ENCODE peak calls at places on chromosomes 5 and 9, in nine cellular contexts. W is esophagus muscularis mucosa, N is right lobe of liver, U is IMR-90, H is ovary, S is A549, R is heart left ventricle, Q is HCT116, G is breast epithelium. X is an unnamed sample.

GRCh38 chr9:81789751-81790150 is 100.4 kb upstream of the TLE1 start:
- DNase-seq in W (no peak), N (no peak), U (peak; percentile 67), H (no peak), S (no peak), R (no peak), Q (no peak), G (no peak), X (no peak)

GRCh38 chr5:168798065-168799023 is 219.2 kb upstream of the PANK3 start:
- DNase-seq in W (no peak), N (no peak), U (no peak), H (no peak), S (no peak), R (no peak), Q (no peak), G (no peak), X (no peak)

GRCh38 chr9:118896356-118897000 is 472.8 kb downstream of the BRINP1 start:
- DNase-seq in W (no peak), N (no peak), U (no peak), H (no peak), S (no peak), R (no peak), Q (no peak), G (no peak), X (no peak)

GRCh38 chr9:31445960-31446359 is 938.5 kb upstream of the ACO1 start:
- DNase-seq in W (no peak), N (no peak), U (no peak), H (no peak), S (no peak), R (no peak), Q (no peak), G (no peak), X (no peak)

GRCh38 chr5:172533399-172534228 is 79.3 kb upstream of the SH3PXD2B start:
- DNase-seq in W (peak; percentile 92), N (no peak), U (no peak), H (no peak), S (no peak), R (peak; percentile 46), Q (no peak), G (no peak), X (peak; percentile 68)

GRCh38 chr5:94705427-94705826 is 87.0 kb downstream of the SLF1 start:
- DNase-seq in W (no peak), N (no peak), U (peak; percentile 46), H (no peak), S (no peak), R (no peak), Q (no peak), G (no peak), X (no peak)

GRCh38 chr5:10018670-10019069 is 231.0 kb downstream of the ATPSCKMT start:
- DNase-seq in W (no peak), N (no peak), U (peak; percentile 96), H (no peak), S (peak; percentile 36), R (no peak), Q (no peak), G (no peak), X (no peak)

GRCh38 chr5:179825655-179826182 is 5.0 kb downstream of the SQSTM1 start:
- DNase-seq in W (no peak), N (peak; percentile 57), U (no peak), H (no peak), S (peak; percentile 39), R (no peak), Q (no peak), G (no peak), X (no peak)

GRCh38 chr9:89462817-89463216 is 35.1 kb downstream of the SEMA4D start:
- DNase-seq in W (no peak), N (no peak), U (no peak), H (no peak), S (no peak), R (no peak), Q (no peak), G (no peak), X (no peak)

GRCh38 chr9:118595719-118596305 is 773.4 kb downstream of the BRINP1 start:
- DNase-seq in W (no peak), N (no peak), U (no peak), H (no peak), S (peak; percentile 17), R (no peak), Q (no peak), G (no peak), X (no peak)

GRCh38 chr5:142508630-142509425 is 177.1 kb downstream of the FGF1 start:
- DNase-seq in W (no peak), N (no peak), U (no peak), H (no peak), S (no peak), R (no peak), Q (no peak), G (no peak), X (no peak)

GRCh38 chr5:170293273-170293672 is 4.3 kb downstream of the LCP2 start:
- DNase-seq in W (no peak), N (peak; percentile 77), U (no peak), H (no peak), S (no peak), R (peak; percentile 59), Q (no peak), G (no peak), X (peak; percentile 94)
- TF ChIP-seq POLR2A in W (no peak), N (no peak), U (no peak), H (no peak), S (no peak), R (no peak), Q (no peak), G (no peak), X (no peak)

GRCh38 chr5:141420855-141421488 is at the start of gene PCDHGA11:
- DNase-seq in W (peak; percentile 90), N (peak; percentile 44), U (peak; percentile 63), H (no peak), S (no peak), R (peak; percentile 40), Q (peak; percentile 4), G (no peak), X (no peak)
- H3K9me3 ChIP-seq in W (peaks cover 98% of the 10 kb centered on the region), N (peaks cover 41% of the 10 kb centered on the region), U (peaks cover 51% of the 10 kb centered on the region), H (peaks cover 45% of the 10 kb centered on the region), S (peaks cover 68% of the 10 kb centered on the region), R (peaks cover 10% of the 10 kb centered on the region), Q (peaks cover 4% of the 10 kb centered on the region), G (peaks cover 80% of the 10 kb centered on the region), X (peaks cover 95% of the 10 kb centered on the region)

GRCh38 chr5:55171471-55171870 is 1.5 kb downstream of the CDC20B start:
- DNase-seq in W (no peak), N (no peak), U (no peak), H (no peak), S (no peak), R (no peak), Q (no peak), G (no peak), X (no peak)

GRCh38 chr5:55173696-55174101 is 722 bp upstream of the CDC20B start:
- DNase-seq in W (peak; percentile 86), N (no peak), U (no peak), H (no peak), S (no peak), R (no peak), Q (no peak), G (no peak), X (no peak)

GRCh38 chr5:55175781-55176175 is 2.8 kb upstream of the CDC20B start:
- DNase-seq in W (no peak), N (no peak), U (no peak), H (no peak), S (no peak), R (no peak), Q (no peak), G (no peak), X (no peak)

GRCh38 chr5:55172051-55172899 is 702 bp downstream of the CDC20B start:
- DNase-seq in W (peak; percentile 90), N (no peak), U (peak; percentile 78), H (peak; percentile 24), S (peak; percentile 79), R (peak; percentile 30), Q (peak; percentile 85), G (no peak), X (no peak)

DNA sequence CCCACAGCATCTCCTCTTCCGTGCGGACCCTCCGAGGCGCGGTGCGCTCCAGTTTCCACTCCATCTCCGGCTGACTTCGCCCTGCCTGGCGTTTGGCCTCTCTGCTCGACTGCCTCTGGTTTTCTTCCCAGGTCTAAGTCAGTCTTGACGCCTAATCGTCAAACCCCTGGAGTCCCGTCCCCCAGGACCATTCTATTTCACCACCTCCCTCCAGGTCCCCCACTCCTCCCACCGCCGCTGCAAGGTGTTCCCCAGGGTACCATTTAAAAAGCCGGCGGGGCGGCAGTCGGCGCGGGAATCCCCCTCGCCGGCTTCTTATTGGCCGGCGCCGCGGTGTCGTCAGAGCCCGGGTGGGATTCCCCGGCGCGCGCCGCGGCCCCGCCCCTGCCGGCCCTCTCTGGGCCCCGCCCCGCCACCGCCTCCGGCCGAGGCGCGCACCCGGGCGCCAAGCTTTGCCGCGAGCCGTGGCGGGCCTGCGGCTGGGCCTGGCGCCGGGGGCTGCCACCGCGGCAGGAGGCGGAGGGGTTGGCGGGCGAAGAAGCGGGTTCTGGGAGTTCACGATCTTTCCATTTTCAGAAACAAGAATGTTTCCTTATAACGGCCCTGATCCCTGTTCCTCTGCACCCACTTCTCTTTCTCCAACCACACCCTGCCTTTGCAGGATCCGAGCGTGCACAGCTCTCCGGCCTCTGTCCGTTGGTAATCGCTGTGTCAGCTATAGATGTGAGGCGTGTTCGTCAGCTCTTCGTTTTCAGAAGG is at the start of gene CDC20B:
- DNase-seq in W (peak; percentile 89), N (peak; percentile 79), U (peak; percentile 63), H (peak; percentile 41), S (peak; percentile 76), R (peak; percentile 64), Q (no peak), G (no peak), X (peak; percentile 89)
- TF ChIP-seq POLR2A in W (no peak), N (no peak), U (no peak), H (no peak), S (peak; percentile 60), R (no peak), Q (peak; percentile 66), G (no peak), X (no peak)

DNA sequence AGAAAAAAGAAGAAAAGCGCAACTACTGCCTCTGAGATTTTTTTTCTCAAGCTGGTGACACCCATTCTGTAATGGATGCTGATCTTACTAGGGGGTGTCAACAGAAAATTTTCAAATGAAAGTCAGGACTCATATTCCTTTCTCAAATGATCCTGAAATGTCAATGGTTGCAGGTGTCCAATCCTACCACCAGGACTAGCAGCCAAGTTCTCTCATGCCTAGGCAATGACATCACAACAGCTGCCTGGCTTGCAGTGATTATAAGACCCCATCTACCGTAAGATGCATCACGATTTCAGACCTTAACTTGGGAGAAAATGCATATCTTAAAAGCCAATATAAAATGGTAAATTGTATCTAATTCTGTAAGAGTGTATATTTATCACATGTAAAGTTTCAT is 104.6 kb downstream of the DENND1A start:
- DNase-seq in W (no peak), N (no peak), U (peak; percentile 53), H (no peak), S (peak; percentile 11), R (no peak), Q (no peak), G (no peak), X (no peak)
- H3K9me3 ChIP-seq in W (peaks cover 22% of the 10 kb centered on the region), N (peaks cover 9% of the 10 kb centered on the region), U (peaks cover 5% of the 10 kb centered on the region), H (no peaks in the 10 kb centered on the region), S (peaks cover 36% of the 10 kb centered on the region), R (no peaks in the 10 kb centered on the region), Q (peaks cover 18% of the 10 kb centered on the region), G (no peaks in the 10 kb centered on the region), X (peaks cover 31% of the 10 kb centered on the region)